ENCODE peak calls at places on chromosomes 2 and 18, in ten cellular contexts. One of them, this sample, is unnamed.

GRCh38 chr2:42513252-42513918 is 19.6 kb upstream of the KCNG3 start:
- DNase-seq in PC-9: peak
- DNase-seq in AG09309: peak
- DNase-seq in CD8-positive, alpha-beta T cell: no peak
- DNase-seq in AG04450: peak
- DNase-seq in A549: peak
- DNase-seq in heart left ventricle: no peak
- DNase-seq in body of pancreas: peak
- DNase-seq in fibroblast of mammary gland: peak
- DNase-seq in prostate gland: peak
- DNase-seq in this sample: peak

GRCh38 chr18:57859314-57859713 is 56.2 kb upstream of the ATP8B1 start:
- DNase-seq in AG09309: no peak
- DNase-seq in A549: peak
- DNase-seq in fibroblast of mammary gland: peak
- DNase-seq in prostate gland: no peak
- DNase-seq in heart left ventricle: no peak
- DNase-seq in AG04450: no peak
- DNase-seq in body of pancreas: peak
- DNase-seq in CD8-positive, alpha-beta T cell: no peak
- DNase-seq in PC-9: no peak
- DNase-seq in this sample: no peak

GRCh38 chr2:224039080-224039769 is at the start of gene SERPINE2:
- DNase-seq in heart left ventricle: peak
- DNase-seq in CD8-positive, alpha-beta T cell: peak
- DNase-seq in AG04450: no peak
- DNase-seq in A549: peak
- DNase-seq in prostate gland: peak
- DNase-seq in body of pancreas: peak
- DNase-seq in AG09309: peak
- DNase-seq in PC-9: peak
- DNase-seq in fibroblast of mammary gland: peak
- DNase-seq in this sample: peak

GRCh38 chr2:231987088-231987788 is 25.7 kb downstream of the DIS3L2 start:
- DNase-seq in PC-9: no peak
- DNase-seq in CD8-positive, alpha-beta T cell: no peak
- DNase-seq in AG04450: no peak
- DNase-seq in body of pancreas: no peak
- DNase-seq in prostate gland: no peak
- DNase-seq in A549: no peak
- DNase-seq in fibroblast of mammary gland: peak
- DNase-seq in AG09309: no peak
- DNase-seq in heart left ventricle: peak
- DNase-seq in this sample: peak

GRCh38 chr2:96142217-96143113 is 2.8 kb downstream of the DUSP2 start:
- DNase-seq in AG04450: no peak
- DNase-seq in A549: no peak
- DNase-seq in AG09309: no peak
- DNase-seq in CD8-positive, alpha-beta T cell: peak
- DNase-seq in prostate gland: no peak
- DNase-seq in body of pancreas: peak
- DNase-seq in PC-9: no peak
- DNase-seq in fibroblast of mammary gland: no peak
- DNase-seq in heart left ventricle: no peak
- DNase-seq in this sample: no peak

GRCh38 chr2:15446961-15447360 is 114.2 kb downstream of the NBAS start:
- DNase-seq in body of pancreas: no peak
- DNase-seq in AG09309: no peak
- DNase-seq in AG04450: no peak
- DNase-seq in heart left ventricle: no peak
- DNase-seq in A549: no peak
- DNase-seq in CD8-positive, alpha-beta T cell: no peak
- DNase-seq in prostate gland: no peak
- DNase-seq in PC-9: no peak
- DNase-seq in fibroblast of mammary gland: no peak
- DNase-seq in this sample: no peak

GRCh38 chr2:152925540-152926448 is 207.4 kb downstream of the ARL6IP6 start:
- DNase-seq in heart left ventricle: peak
- DNase-seq in AG09309: no peak
- DNase-seq in body of pancreas: peak
- DNase-seq in prostate gland: peak
- DNase-seq in CD8-positive, alpha-beta T cell: no peak
- DNase-seq in AG04450: no peak
- DNase-seq in fibroblast of mammary gland: peak
- DNase-seq in A549: peak
- DNase-seq in PC-9: peak
- DNase-seq in this sample: peak

GRCh38 chr2:184644685-184645084 is 46.4 kb downstream of the ZNF804A start:
- DNase-seq in A549: no peak
- DNase-seq in AG09309: no peak
- DNase-seq in AG04450: no peak
- DNase-seq in prostate gland: no peak
- DNase-seq in fibroblast of mammary gland: peak
- DNase-seq in CD8-positive, alpha-beta T cell: no peak
- DNase-seq in heart left ventricle: no peak
- DNase-seq in body of pancreas: no peak
- DNase-seq in PC-9: no peak
- DNase-seq in this sample: no peak

GRCh38 chr2:95377216-95377530 is 25.3 kb upstream of the FAHD2A start:
- DNase-seq in prostate gland: no peak
- DNase-seq in heart left ventricle: no peak
- DNase-seq in CD8-positive, alpha-beta T cell: no peak
- DNase-seq in body of pancreas: no peak
- DNase-seq in AG09309: no peak
- DNase-seq in AG04450: no peak
- DNase-seq in fibroblast of mammary gland: no peak
- DNase-seq in A549: no peak
- DNase-seq in PC-9: no peak
- DNase-seq in this sample: no peak

GRCh38 chr2:233429175-233429897 is 75.0 kb downstream of the DGKD start:
- DNase-seq in prostate gland: no peak
- DNase-seq in AG09309: no peak
- DNase-seq in body of pancreas: peak
- DNase-seq in CD8-positive, alpha-beta T cell: peak
- DNase-seq in PC-9: no peak
- DNase-seq in AG04450: no peak
- DNase-seq in heart left ventricle: peak
- DNase-seq in A549: no peak
- DNase-seq in fibroblast of mammary gland: no peak
- DNase-seq in this sample: no peak
- H3K4me3 ChIP-seq in prostate gland: no peak
- H3K4me3 ChIP-seq in AG09309: no peak
- H3K4me3 ChIP-seq in body of pancreas: no peak
- H3K4me3 ChIP-seq in CD8-positive, alpha-beta T cell: no peak
- H3K4me3 ChIP-seq in PC-9: no peak
- H3K4me3 ChIP-seq in AG04450: no peak
- H3K4me3 ChIP-seq in heart left ventricle: no peak
- H3K4me3 ChIP-seq in A549: no peak
- H3K4me3 ChIP-seq in fibroblast of mammary gland: no peak
- H3K4me3 ChIP-seq in this sample: no peak

DNA sequence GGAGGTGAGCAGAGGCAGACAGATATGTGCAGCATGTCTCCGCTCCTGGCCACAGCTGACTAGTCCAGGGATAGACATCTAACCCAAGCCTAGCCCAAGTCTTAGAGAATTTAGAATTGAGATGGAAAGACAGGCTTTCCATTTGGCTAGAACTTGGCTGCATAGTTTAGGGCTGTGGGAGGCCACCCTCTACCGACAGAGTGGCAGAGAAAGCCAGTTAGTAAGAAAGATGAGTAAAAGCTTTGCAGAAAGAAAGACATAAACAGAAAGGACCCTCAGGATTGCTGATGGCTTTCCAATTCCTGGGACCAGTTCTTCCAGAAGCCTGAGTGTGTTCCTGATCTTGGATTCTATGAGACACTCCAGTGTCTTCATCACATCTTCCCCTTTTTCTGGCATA is 62.1 kb downstream of the DYM start:
- DNase-seq in AG09309: no peak
- DNase-seq in heart left ventricle: no peak
- DNase-seq in AG04450: no peak
- DNase-seq in CD8-positive, alpha-beta T cell: no peak
- DNase-seq in fibroblast of mammary gland: no peak
- DNase-seq in body of pancreas: no peak
- DNase-seq in prostate gland: no peak
- DNase-seq in PC-9: no peak
- DNase-seq in A549: no peak
- DNase-seq in this sample: peak
- TF ChIP-seq CTCF in AG09309: peak
- TF ChIP-seq CTCF in heart left ventricle: no peak
- TF ChIP-seq CTCF in AG04450: no peak
- TF ChIP-seq CTCF in CD8-positive, alpha-beta T cell: no peak
- TF ChIP-seq CTCF in fibroblast of mammary gland: no peak
- TF ChIP-seq CTCF in body of pancreas: no peak
- TF ChIP-seq CTCF in prostate gland: no peak
- TF ChIP-seq CTCF in PC-9: no peak
- TF ChIP-seq CTCF in A549: no peak
- TF ChIP-seq CTCF in this sample: peak

GRCh38 chr2:9095690-9096089 is 92.2 kb upstream of the MBOAT2 start:
- DNase-seq in prostate gland: no peak
- DNase-seq in PC-9: no peak
- DNase-seq in AG09309: no peak
- DNase-seq in body of pancreas: no peak
- DNase-seq in AG04450: no peak
- DNase-seq in heart left ventricle: peak
- DNase-seq in CD8-positive, alpha-beta T cell: no peak
- DNase-seq in A549: no peak
- DNase-seq in fibroblast of mammary gland: peak
- DNase-seq in this sample: peak
- H3K4me3 ChIP-seq in prostate gland: no peak
- H3K4me3 ChIP-seq in PC-9: no peak
- H3K4me3 ChIP-seq in AG09309: no peak
- H3K4me3 ChIP-seq in body of pancreas: no peak
- H3K4me3 ChIP-seq in AG04450: no peak
- H3K4me3 ChIP-seq in heart left ventricle: no peak
- H3K4me3 ChIP-seq in CD8-positive, alpha-beta T cell: no peak
- H3K4me3 ChIP-seq in A549: no peak
- H3K4me3 ChIP-seq in fibroblast of mammary gland: no peak
- H3K4me3 ChIP-seq in this sample: no peak

GRCh38 chr2:86022661-86023365 is 82.9 kb downstream of the POLR1A start:
- DNase-seq in CD8-positive, alpha-beta T cell: no peak
- DNase-seq in prostate gland: no peak
- DNase-seq in A549: no peak
- DNase-seq in AG04450: no peak
- DNase-seq in fibroblast of mammary gland: no peak
- DNase-seq in body of pancreas: no peak
- DNase-seq in heart left ventricle: no peak
- DNase-seq in AG09309: no peak
- DNase-seq in PC-9: no peak
- DNase-seq in this sample: no peak

GRCh38 chr2:86019121-86019520 is 86.6 kb downstream of the POLR1A start:
- DNase-seq in prostate gland: no peak
- DNase-seq in PC-9: no peak
- DNase-seq in body of pancreas: no peak
- DNase-seq in AG04450: no peak
- DNase-seq in AG09309: no peak
- DNase-seq in fibroblast of mammary gland: no peak
- DNase-seq in A549: no peak
- DNase-seq in heart left ventricle: no peak
- DNase-seq in CD8-positive, alpha-beta T cell: no peak
- DNase-seq in this sample: no peak

GRCh38 chr2:86021396-86022378 is 84.0 kb downstream of the POLR1A start:
- DNase-seq in body of pancreas: no peak
- DNase-seq in prostate gland: no peak
- DNase-seq in AG04450: no peak
- DNase-seq in AG09309: no peak
- DNase-seq in CD8-positive, alpha-beta T cell: no peak
- DNase-seq in fibroblast of mammary gland: no peak
- DNase-seq in heart left ventricle: no peak
- DNase-seq in PC-9: no peak
- DNase-seq in A549: no peak
- DNase-seq in this sample: no peak

GRCh38 chr2:86023366-86023712 is 82.3 kb downstream of the POLR1A start:
- DNase-seq in fibroblast of mammary gland: no peak
- DNase-seq in body of pancreas: no peak
- DNase-seq in AG04450: no peak
- DNase-seq in CD8-positive, alpha-beta T cell: no peak
- DNase-seq in A549: no peak
- DNase-seq in AG09309: no peak
- DNase-seq in PC-9: no peak
- DNase-seq in prostate gland: no peak
- DNase-seq in heart left ventricle: no peak
- DNase-seq in this sample: no peak

GRCh38 chr2:86020984-86021383 is 84.7 kb downstream of the POLR1A start:
- DNase-seq in heart left ventricle: no peak
- DNase-seq in PC-9: no peak
- DNase-seq in fibroblast of mammary gland: no peak
- DNase-seq in AG09309: no peak
- DNase-seq in A549: no peak
- DNase-seq in CD8-positive, alpha-beta T cell: no peak
- DNase-seq in prostate gland: no peak
- DNase-seq in body of pancreas: no peak
- DNase-seq in AG04450: no peak
- DNase-seq in this sample: peak
- TF ChIP-seq CTCF in heart left ventricle: no peak
- TF ChIP-seq CTCF in PC-9: no peak
- TF ChIP-seq CTCF in fibroblast of mammary gland: no peak
- TF ChIP-seq CTCF in AG09309: no peak
- TF ChIP-seq CTCF in A549: no peak
- TF ChIP-seq CTCF in CD8-positive, alpha-beta T cell: no peak
- TF ChIP-seq CTCF in prostate gland: no peak
- TF ChIP-seq CTCF in body of pancreas: no peak
- TF ChIP-seq CTCF in AG04450: no peak
- TF ChIP-seq CTCF in this sample: no peak

DNA sequence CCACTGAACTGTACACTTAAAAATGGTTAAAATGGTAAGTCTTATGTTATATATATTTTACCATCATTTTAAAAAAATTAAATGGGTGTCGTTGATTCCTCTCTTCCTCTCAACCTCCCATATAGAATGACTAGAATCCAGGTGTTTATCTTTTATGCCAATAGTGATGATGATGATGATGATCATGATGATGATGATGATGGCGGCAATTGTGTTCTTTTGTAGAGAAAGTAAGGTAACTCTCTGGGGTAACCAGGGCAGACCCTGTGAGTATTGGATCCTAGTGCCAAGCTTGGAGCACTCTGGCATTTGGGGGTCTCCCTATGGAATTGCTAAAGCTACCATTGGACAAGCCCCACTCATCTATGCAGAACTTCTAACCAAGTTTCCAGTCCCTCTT is 113.6 kb downstream of the GLI2 start:
- DNase-seq in PC-9: no peak
- DNase-seq in body of pancreas: no peak
- DNase-seq in fibroblast of mammary gland: no peak
- DNase-seq in A549: no peak
- DNase-seq in heart left ventricle: no peak
- DNase-seq in AG09309: no peak
- DNase-seq in AG04450: no peak
- DNase-seq in CD8-positive, alpha-beta T cell: no peak
- DNase-seq in prostate gland: no peak
- DNase-seq in this sample: no peak
- H3K4me3 ChIP-seq in PC-9: no peak
- H3K4me3 ChIP-seq in body of pancreas: no peak
- H3K4me3 ChIP-seq in fibroblast of mammary gland: no peak
- H3K4me3 ChIP-seq in A549: no peak
- H3K4me3 ChIP-seq in heart left ventricle: no peak
- H3K4me3 ChIP-seq in AG09309: no peak
- H3K4me3 ChIP-seq in AG04450: no peak
- H3K4me3 ChIP-seq in CD8-positive, alpha-beta T cell: no peak
- H3K4me3 ChIP-seq in prostate gland: no peak
- H3K4me3 ChIP-seq in this sample: no peak

DNA sequence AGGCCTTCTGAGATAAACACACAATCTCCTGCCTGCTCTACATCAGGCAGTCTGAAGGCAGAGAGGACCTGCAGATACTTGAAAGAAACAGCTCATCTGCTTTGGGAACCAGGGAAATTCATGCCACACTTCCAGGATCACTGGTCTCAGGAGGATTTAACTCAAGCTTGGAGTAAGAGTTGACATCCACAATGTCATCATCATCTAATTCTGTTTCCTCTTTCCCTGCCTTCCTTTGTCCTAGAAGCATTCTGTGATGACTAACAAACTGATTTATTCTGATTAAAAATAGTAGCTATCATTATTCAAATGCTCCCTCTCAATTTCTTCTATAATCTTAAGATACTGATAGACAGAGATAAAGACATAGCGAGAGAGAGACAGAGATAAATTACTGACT is 766.8 kb downstream of the BCL11A start:
- DNase-seq in AG09309: no peak
- DNase-seq in A549: no peak
- DNase-seq in fibroblast of mammary gland: no peak
- DNase-seq in prostate gland: no peak
- DNase-seq in body of pancreas: no peak
- DNase-seq in AG04450: no peak
- DNase-seq in heart left ventricle: no peak
- DNase-seq in CD8-positive, alpha-beta T cell: no peak
- DNase-seq in PC-9: no peak
- DNase-seq in this sample: no peak
- TF ChIP-seq CTCF in AG09309: no peak
- TF ChIP-seq CTCF in A549: no peak
- TF ChIP-seq CTCF in fibroblast of mammary gland: no peak
- TF ChIP-seq CTCF in prostate gland: no peak
- TF ChIP-seq CTCF in body of pancreas: no peak
- TF ChIP-seq CTCF in AG04450: no peak
- TF ChIP-seq CTCF in heart left ventricle: no peak
- TF ChIP-seq CTCF in CD8-positive, alpha-beta T cell: no peak
- TF ChIP-seq CTCF in PC-9: no peak
- TF ChIP-seq CTCF in this sample: no peak

This sample was measured in AG10803.